ENCODE peak calls at places on chromosomes 11 and 22, in ten cellular contexts. Q is stimulated activated CD4-positive, alpha-beta T cell treated with anti-CD3 and anti-CD28 coated beads, Interleukin-12 subunit alpha, Interleukin-12 subunit beta, amount 100 ng/mL, for 24 hours; D is NCI-H2081; I is IMR-90; T is activated T-helper 1 cell treated with Interleukin-2 at 50 U/mL for 16 hours; J is GM12865; B is germinal center; N is iPS DF 6.9; U is NCI-H510A treated with DMSO at 0.1 percent for 48 hours; G is stimulated activated effector memory CD8-positive, alpha-beta T cell treated with anti-CD3 and anti-CD28 coated beads, Interleukin-12 subunit alpha, Interleukin-12 subunit beta, amount 100 ng/mL, for 72 hours. Z is an unnamed sample.

GRCh38 chr11:70016666-70017347 is 61.3 kb upstream of the ANO1 start:
- DNase-seq in D (no peak), J (no peak), I (peak), N (no peak), G (no peak), U (no peak), Q (no peak), T (no peak), B (no peak), Z (peak)

GRCh38 chr11:8167796-8168195 is 1.0 kb downstream of the RIC3 start:
- DNase-seq in T (no peak), J (no peak), Q (no peak), U (peak), B (no peak), N (no peak), I (peak), D (no peak), G (no peak), Z (peak)

GRCh38 chr11:74147199-74147929 is 23.4 kb downstream of the C2CD3 start:
- DNase-seq in U (no peak), T (no peak), J (no peak), G (no peak), D (no peak), N (no peak), B (no peak), I (peak), Q (no peak), Z (peak)

GRCh38 chr11:114319716-114320328 is 23.6 kb downstream of the NNMT start:
- DNase-seq in B (no peak), U (no peak), T (no peak), N (no peak), D (no peak), G (no peak), I (no peak), Q (no peak), J (no peak), Z (no peak)

GRCh38 chr11:104870910-104871309 is 27.4 kb downstream of the CASP12 start:
- DNase-seq in T (no peak), B (no peak), D (no peak), Q (no peak), U (no peak), I (peak), J (no peak), N (no peak), G (no peak), Z (peak)

GRCh38 chr11:130830563-130830950 is 85.7 kb downstream of the SNX19 start:
- DNase-seq in U (no peak), I (no peak), Q (no peak), D (no peak), J (no peak), N (no peak), T (no peak), G (no peak), B (no peak), Z (no peak)

GRCh38 chr11:127804775-127805446 is 782.4 kb downstream of the ETS1 start:
- DNase-seq in N (no peak), B (no peak), D (no peak), I (no peak), U (peak), G (no peak), Q (no peak), T (no peak), J (no peak), Z (no peak)

GRCh38 chr22:43881091-43882061 is 10.4 kb downstream of the PNPLA5 start:
- DNase-seq in N (no peak), B (no peak), J (no peak), Q (no peak), I (no peak), T (no peak), G (no peak), U (no peak), D (no peak), Z (no peak)

GRCh38 chr11:4606231-4607015 is 1.6 kb downstream of the TRIM68 start:
- DNase-seq in G (no peak), I (peak), Q (no peak), J (no peak), U (peak), T (no peak), N (no peak), D (no peak), B (no peak), Z (peak)

GRCh38 chr11:124194696-124195418 is 11.7 kb downstream of the OR10D3 start:
- DNase-seq in B (peak), T (no peak), I (peak), N (peak), Q (no peak), J (peak), G (peak), U (peak), D (peak), Z (peak)

GRCh38 chr22:21860640-21861039 is 6.8 kb downstream of the MAPK1 start:
- DNase-seq in U (no peak), T (no peak), I (no peak), B (no peak), G (no peak), D (no peak), J (no peak), N (no peak), Q (no peak), Z (no peak)

GRCh38 chr22:25146311-25146710 is 53.3 kb upstream of the CRYBB3 start:
- DNase-seq in B (no peak), J (no peak), Q (no peak), U (no peak), N (no peak), D (no peak), G (no peak), T (no peak), I (no peak), Z (no peak)

GRCh38 chr11:3014314-3014938 is 22.3 kb upstream of the NAP1L4 start:
- DNase-seq in U (no peak), G (peak), N (no peak), T (peak), J (no peak), Q (no peak), B (no peak), D (no peak), I (no peak), Z (peak)

GRCh38 chr22:49052023-49052538 is 775.6 kb downstream of the BRD1 start:
- DNase-seq in J (no peak), B (peak), T (peak), I (no peak), U (peak), D (no peak), Q (no peak), G (peak), N (no peak), Z (no peak)

GRCh38 chr22:12601870-12602779 is 2925.9 kb upstream of the OR11H1 start:
- DNase-seq in N (no peak), U (no peak), Q (no peak), T (no peak), D (no peak), G (no peak), J (no peak), I (no peak), B (no peak), Z (no peak)